ENCODE peak calls at places on chromosomes 13 and 19, in five cellular contexts. B is lung, M is thoracic aorta, Y is osteocyte, J is Panc1. F is an unnamed sample.

GRCh38 chr13:98869408-98870090 is 108.3 kb downstream of the DOCK9 start:
- DNase-seq in B (no peak), M (no peak), Y (no peak), J (no peak), F (no peak)

GRCh38 chr19:11405846-11406643 is 13.1 kb downstream of the RGL3 start:
- DNase-seq in B (no peak), M (no peak), Y (no peak), J (no peak), F (no peak)

GRCh38 chr19:39339636-39340035 is 2.6 kb upstream of the SAMD4B start:
- DNase-seq in B (no peak), M (no peak), Y (no peak), J (no peak), F (no peak)

GRCh38 chr19:42613666-42614065 is 18.9 kb upstream of the CEACAM8 start:
- DNase-seq in B (no peak), M (no peak), Y (no peak), J (no peak), F (no peak)

GRCh38 chr19:10290876-10291553 is 1.3 kb downstream of the ICAM5 start:
- DNase-seq in B (peak; percentile 83), M (no peak), Y (peak; percentile 83), J (no peak), F (peak; percentile 70)

GRCh38 chr13:29800687-29801086 is 49.7 kb downstream of the UBL3 start:
- DNase-seq in B (no peak), M (no peak), Y (no peak), J (no peak), F (no peak)

GRCh38 chr19:3012522-3013260 is 16.4 kb downstream of the TLE2 start:
- DNase-seq in B (no peak), M (no peak), Y (no peak), J (no peak), F (no peak)

GRCh38 chr19:4600082-4600481 is 39.2 kb upstream of the TNFAIP8L1 start:
- DNase-seq in B (no peak), M (no peak), Y (no peak), J (no peak), F (no peak)

GRCh38 chr13:85772379-85772778 is 26.8 kb downstream of the SLITRK6 start:
- DNase-seq in B (no peak), M (no peak), Y (no peak), J (no peak), F (no peak)

GRCh38 chr13:111177803-111178389 is 62.8 kb downstream of the ARHGEF7 start:
- DNase-seq in B (no peak), M (no peak), Y (no peak), J (no peak), F (no peak)

GRCh38 chr19:37963190-37963947 is 56.4 kb downstream of the SIPA1L3 start:
- DNase-seq in B (no peak), M (no peak), Y (no peak), J (no peak), F (no peak)

GRCh38 chr13:109833940-109834339 is 47.6 kb upstream of the IRS2 start:
- DNase-seq in B (no peak), M (no peak), Y (no peak), J (no peak), F (no peak)

GRCh38 chr19:48879025-48879572 is 6.9 kb downstream of the PPP1R15A start:
- DNase-seq in B (no peak), M (no peak), Y (no peak), J (no peak), F (no peak)

GRCh38 chr13:51590966-51591627 is 6.8 kb downstream of the WDFY2 start:
- DNase-seq in B (no peak), M (no peak), Y (no peak), J (peak; percentile 51), F (no peak)

GRCh38 chr13:78137404-78138142 is 218.9 kb upstream of the EDNRB start:
- DNase-seq in B (peak; percentile 33), M (no peak), Y (no peak), J (peak; percentile 30), F (no peak)

GRCh38 chr13:99984463-99985242 is 3.1 kb downstream of the ZIC2 start:
- DNase-seq in B (no peak), M (no peak), Y (peak; percentile 84), J (no peak), F (no peak)

GRCh38 chr13:41216160-41216559 is 21.8 kb upstream of the KBTBD7 start:
- DNase-seq in B (no peak), M (no peak), Y (no peak), J (no peak), F (no peak)

GRCh38 chr19:295687-296370 is 4.6 kb upstream of the PLPP2 start:
- DNase-seq in B (no peak), M (no peak), Y (no peak), J (no peak), F (no peak)

GRCh38 chr13:23375007-23375971 is 58.2 kb downstream of the SACS start:
- DNase-seq in B (peak; percentile 96), M (peak; percentile 73), Y (peak; percentile 99), J (no peak), F (peak; percentile 96)
- TF ChIP-seq CTCF in B (no peak), M (peak; percentile 19), Y (peak; percentile 46), J (peak; percentile 22), F (peak; percentile 58)

DNA sequence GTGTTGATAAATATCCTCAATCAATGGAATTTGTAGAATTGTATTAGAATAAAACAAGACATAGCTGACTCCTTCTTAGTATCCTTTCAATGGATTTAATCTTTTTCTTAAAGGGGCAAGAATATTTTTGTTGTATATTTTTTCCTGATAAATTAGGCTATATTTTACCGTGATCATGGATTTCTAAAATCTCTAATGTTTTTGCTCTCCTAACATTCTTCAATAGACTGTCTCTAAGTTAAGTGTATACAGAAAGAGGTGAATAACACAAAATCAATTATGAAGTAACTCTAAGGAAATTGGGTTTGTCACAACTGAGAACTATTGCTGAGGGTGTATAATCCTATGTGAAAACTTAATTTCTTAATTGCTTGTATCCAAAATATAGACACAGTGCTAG is at the start of gene OR7E24:
- DNase-seq in B (no peak), M (no peak), Y (no peak), J (no peak), F (no peak)
- TF ChIP-seq CTCF in B (no peak), M (no peak), Y (no peak), J (no peak), F (no peak)

GRCh38 chr19:16218851-16219250 is 21.1 kb downstream of the AP1M1 start:
- DNase-seq in B (no peak), M (no peak), Y (no peak), J (no peak), F (no peak)
- TF ChIP-seq CTCF in B (no peak), M (no peak), Y (no peak), J (no peak), F (no peak)

GRCh38 chr19:49912965-49913685 is 15.9 kb upstream of the ATF5 start:
- DNase-seq in B (no peak), M (no peak), Y (no peak), J (no peak), F (no peak)

GRCh38 chr19:49918089-49918488 is 10.9 kb upstream of the ATF5 start:
- DNase-seq in B (no peak), M (no peak), Y (no peak), J (no peak), F (no peak)

GRCh38 chr19:49916839-49917733 is 11.9 kb upstream of the ATF5 start:
- DNase-seq in B (no peak), M (no peak), Y (no peak), J (no peak), F (no peak)

GRCh38 chr19:49913720-49914119 is 15.3 kb upstream of the ATF5 start:
- DNase-seq in B (no peak), M (no peak), Y (no peak), J (no peak), F (no peak)

GRCh38 chr19:49915271-49915670 is 13.7 kb upstream of the ATF5 start:
- DNase-seq in B (no peak), M (no peak), Y (no peak), J (no peak), F (no peak)
- TF ChIP-seq CTCF in B (no peak), M (no peak), Y (no peak), J (no peak), F (peak; percentile 49)

DNA sequence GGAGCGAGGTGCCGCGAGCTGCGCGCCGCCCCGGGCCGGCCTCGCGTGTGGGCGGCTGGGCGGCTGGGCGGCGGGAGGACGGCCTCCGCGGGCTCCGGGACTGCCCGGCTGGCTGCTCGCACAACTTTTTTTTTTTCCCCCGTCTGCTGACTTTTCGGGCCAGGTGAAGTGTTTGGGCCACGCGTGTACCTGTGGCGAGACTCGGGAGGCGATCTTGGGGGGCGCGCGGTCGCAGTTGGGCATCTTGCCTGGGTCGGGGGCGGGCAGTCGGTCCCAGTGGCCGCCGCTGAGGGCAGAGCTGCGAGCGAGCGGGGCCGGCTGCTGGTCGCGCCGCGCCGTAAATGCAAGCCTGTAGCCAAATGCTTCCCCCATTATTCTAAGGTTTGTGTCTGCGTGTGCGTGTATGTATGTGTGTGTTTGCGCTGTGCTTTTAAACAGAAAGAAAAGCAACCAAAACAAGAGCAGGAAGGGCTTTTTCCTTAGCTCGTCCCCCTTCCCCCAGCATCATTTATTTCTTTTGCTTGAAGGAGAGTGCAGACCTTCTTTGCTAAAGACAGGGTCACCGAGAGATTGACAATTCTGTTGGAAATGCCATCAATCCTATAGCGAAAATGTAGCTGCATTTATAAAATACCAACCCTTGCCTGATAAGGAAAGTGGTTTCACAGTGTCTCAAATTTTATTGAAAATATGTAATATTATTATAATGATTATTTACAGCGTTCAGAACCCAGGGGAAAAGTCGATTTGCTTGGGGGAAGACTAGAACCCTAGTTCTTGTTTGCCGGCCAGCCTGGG is 143.3 kb upstream of the ZNF536 start:
- DNase-seq in B (no peak), M (no peak), Y (no peak), J (no peak), F (no peak)
- TF ChIP-seq CTCF in B (no peak), M (no peak), Y (no peak), J (no peak), F (no peak)